ENCODE peak calls at places on chromosomes 12 and 14, in five cellular contexts. One of them, this sample, is unnamed.

GRCh38 chr12:14605401-14605989 is 37.8 kb upstream of the PLBD1 start:
- DNase-seq in testis: no peak
- DNase-seq in bronchial epithelial cell: no peak
- DNase-seq in Karpas-422: peak; percentile 54
- DNase-seq in K562: no peak
- DNase-seq in this sample: no peak

GRCh38 chr14:54108481-54109471 is 152.2 kb upstream of the BMP4 start:
- DNase-seq in testis: no peak
- DNase-seq in bronchial epithelial cell: peak; percentile 87
- DNase-seq in Karpas-422: no peak
- DNase-seq in K562: no peak
- DNase-seq in this sample: no peak

GRCh38 chr12:64459388-64460024 is 7.6 kb downstream of the TBK1 start:
- DNase-seq in testis: peak; percentile 49
- DNase-seq in bronchial epithelial cell: no peak
- DNase-seq in Karpas-422: no peak
- DNase-seq in K562: no peak
- DNase-seq in this sample: no peak

GRCh38 chr12:16359512-16360491 is 12.4 kb downstream of the MGST1 start:
- DNase-seq in testis: peak; percentile 89
- DNase-seq in bronchial epithelial cell: peak; percentile 24
- DNase-seq in Karpas-422: peak; percentile 90
- DNase-seq in K562: peak; percentile 31
- DNase-seq in this sample: peak; percentile 22

GRCh38 chr12:93376436-93377251 is 1.1 kb upstream of the NUDT4 start:
- DNase-seq in testis: no peak
- DNase-seq in bronchial epithelial cell: peak; percentile 70
- DNase-seq in Karpas-422: no peak
- DNase-seq in K562: peak; percentile 59
- DNase-seq in this sample: peak; percentile 47

GRCh38 chr12:23640754-23641153 is 308.7 kb downstream of the SOX5 start:
- DNase-seq in testis: no peak
- DNase-seq in bronchial epithelial cell: no peak
- DNase-seq in Karpas-422: no peak
- DNase-seq in K562: no peak
- DNase-seq in this sample: peak; percentile 15

GRCh38 chr14:94675036-94675435 is 62.8 kb downstream of the SERPINA3 start:
- DNase-seq in testis: peak; percentile 2
- DNase-seq in bronchial epithelial cell: no peak
- DNase-seq in Karpas-422: no peak
- DNase-seq in K562: no peak
- DNase-seq in this sample: no peak

GRCh38 chr12:75991753-75992152 is 39.8 kb downstream of the PHLDA1 start:
- DNase-seq in testis: no peak
- DNase-seq in bronchial epithelial cell: no peak
- DNase-seq in Karpas-422: peak; percentile 2
- DNase-seq in K562: no peak
- DNase-seq in this sample: no peak

GRCh38 chr14:99728981-99729451 is 44.9 kb downstream of the CYP46A1 start:
- DNase-seq in testis: no peak
- DNase-seq in bronchial epithelial cell: no peak
- DNase-seq in Karpas-422: no peak
- DNase-seq in K562: no peak
- DNase-seq in this sample: no peak

GRCh38 chr14:72558721-72559120 is 335.2 kb downstream of the DPF3 start:
- DNase-seq in testis: peak; percentile 48
- DNase-seq in bronchial epithelial cell: peak; percentile 11
- DNase-seq in Karpas-422: no peak
- DNase-seq in K562: no peak
- DNase-seq in this sample: no peak

GRCh38 chr12:1927751-1928351 is 9.4 kb upstream of the CACNA2D4 start:
- DNase-seq in testis: peak; percentile 16
- DNase-seq in bronchial epithelial cell: no peak
- DNase-seq in Karpas-422: peak; percentile 29
- DNase-seq in K562: no peak
- DNase-seq in this sample: no peak

GRCh38 chr12:52130695-52131094 is 51.2 kb downstream of the SMIM41 start:
- DNase-seq in testis: peak; percentile 16
- DNase-seq in bronchial epithelial cell: no peak
- DNase-seq in Karpas-422: no peak
- DNase-seq in K562: no peak
- DNase-seq in this sample: peak; percentile 63

GRCh38 chr12:65495233-65495632 is 216.8 kb downstream of the MSRB3 start:
- DNase-seq in testis: no peak
- DNase-seq in bronchial epithelial cell: peak; percentile 69
- DNase-seq in Karpas-422: no peak
- DNase-seq in K562: no peak
- DNase-seq in this sample: no peak

GRCh38 chr12:13376627-13377373 is 180.3 kb downstream of the EMP1 start:
- DNase-seq in testis: no peak
- DNase-seq in bronchial epithelial cell: peak; percentile 83
- DNase-seq in Karpas-422: no peak
- DNase-seq in K562: no peak
- DNase-seq in this sample: no peak

GRCh38 chr14:75196468-75196867 is 20.1 kb upstream of the TMED10 start:
- DNase-seq in testis: no peak
- DNase-seq in bronchial epithelial cell: no peak
- DNase-seq in Karpas-422: no peak
- DNase-seq in K562: no peak
- DNase-seq in this sample: no peak

GRCh38 chr12:8037046-8037663 is 4.6 kb downstream of the FOXJ2 start:
- DNase-seq in testis: no peak
- DNase-seq in bronchial epithelial cell: no peak
- DNase-seq in Karpas-422: peak; percentile 64
- DNase-seq in K562: no peak
- DNase-seq in this sample: no peak

GRCh38 chr12:8036366-8036765 is 3.9 kb downstream of the FOXJ2 start:
- DNase-seq in testis: no peak
- DNase-seq in bronchial epithelial cell: no peak
- DNase-seq in Karpas-422: no peak
- DNase-seq in K562: no peak
- DNase-seq in this sample: no peak

GRCh38 chr12:8035440-8036010 is 3.0 kb downstream of the FOXJ2 start:
- DNase-seq in testis: no peak
- DNase-seq in bronchial epithelial cell: no peak
- DNase-seq in Karpas-422: no peak
- DNase-seq in K562: no peak
- DNase-seq in this sample: no peak

GRCh38 chr12:8038659-8039114 is 6.2 kb downstream of the FOXJ2 start:
- DNase-seq in testis: peak; percentile 85
- DNase-seq in bronchial epithelial cell: peak; percentile 71
- DNase-seq in Karpas-422: no peak
- DNase-seq in K562: peak; percentile 64
- DNase-seq in this sample: peak; percentile 85

DNA sequence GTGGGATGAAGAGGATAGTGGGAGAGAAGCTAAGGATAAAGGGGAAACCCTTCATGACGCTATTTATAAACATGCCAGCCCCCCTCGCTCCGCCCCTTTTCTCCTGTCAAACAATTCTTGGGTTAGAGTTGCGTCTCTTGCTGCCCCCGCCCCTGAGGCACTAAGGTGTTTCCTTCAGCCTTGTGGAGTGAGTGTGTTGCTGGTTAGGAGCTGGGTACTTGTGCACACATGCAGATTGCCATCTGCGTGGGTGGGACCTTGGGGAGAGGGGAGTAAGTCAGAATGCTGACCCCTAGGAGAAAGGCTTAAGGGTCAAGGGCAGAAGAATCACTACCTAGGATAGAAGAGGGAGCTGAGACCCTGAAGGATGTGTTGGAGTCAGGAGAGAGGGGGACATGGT is 5.4 kb downstream of the FOXJ2 start:
- DNase-seq in testis: no peak
- DNase-seq in bronchial epithelial cell: peak; percentile 53
- DNase-seq in Karpas-422: no peak
- DNase-seq in K562: no peak
- DNase-seq in this sample: peak; percentile 38
- H3K4me3 ChIP-seq in testis: no peak overlapping the region
- H3K4me3 ChIP-seq in bronchial epithelial cell: no peak overlapping the region
- H3K4me3 ChIP-seq in Karpas-422: peak overlapping the region; percentile 56
- H3K4me3 ChIP-seq in K562: no peak overlapping the region
- H3K4me3 ChIP-seq in this sample: no peak overlapping the region

GRCh38 chr12:54002278-54002914 is 2.4 kb downstream of the HOXC9 start:
- DNase-seq in testis: no peak
- DNase-seq in bronchial epithelial cell: no peak
- DNase-seq in Karpas-422: no peak
- DNase-seq in K562: no peak
- DNase-seq in this sample: no peak

GRCh38 chr12:54003625-54004024 is 3.7 kb downstream of the HOXC9 start:
- DNase-seq in testis: no peak
- DNase-seq in bronchial epithelial cell: no peak
- DNase-seq in Karpas-422: no peak
- DNase-seq in K562: no peak
- DNase-seq in this sample: no peak

GRCh38 chr12:54004063-54004840 is 4.3 kb downstream of the HOXC9 start:
- DNase-seq in testis: no peak
- DNase-seq in bronchial epithelial cell: no peak
- DNase-seq in Karpas-422: no peak
- DNase-seq in K562: peak; percentile 60
- DNase-seq in this sample: no peak

GRCh38 chr12:54001283-54002187 is 1.6 kb downstream of the HOXC9 start:
- DNase-seq in testis: no peak
- DNase-seq in bronchial epithelial cell: no peak
- DNase-seq in Karpas-422: no peak
- DNase-seq in K562: no peak
- DNase-seq in this sample: no peak

DNA sequence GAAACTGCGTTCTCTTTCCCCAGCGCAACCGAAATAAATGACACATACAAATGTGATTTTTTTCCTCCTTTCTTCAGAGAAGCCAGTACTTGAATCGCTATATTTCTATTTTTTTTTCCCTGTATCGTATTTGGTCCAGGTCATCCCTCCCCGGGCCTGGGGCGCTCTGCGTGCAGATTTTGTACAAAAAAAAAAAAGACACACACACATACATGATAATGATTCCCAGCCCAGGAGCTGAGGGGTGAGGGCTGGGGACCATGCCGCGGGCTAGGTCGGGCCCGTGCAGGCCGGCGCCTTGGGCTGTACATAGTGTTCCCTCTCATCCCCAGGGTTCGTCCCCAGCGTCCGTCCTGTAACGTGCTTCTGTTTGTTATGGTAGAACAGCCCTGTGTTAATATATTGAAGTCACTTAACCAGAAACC is 3.0 kb downstream of the HOXC9 start:
- DNase-seq in testis: no peak
- DNase-seq in bronchial epithelial cell: no peak
- DNase-seq in Karpas-422: no peak
- DNase-seq in K562: no peak
- DNase-seq in this sample: no peak
- H3K27me3 ChIP-seq in testis: no peaks in the 10 kb centered on the region
- H3K27me3 ChIP-seq in bronchial epithelial cell: peaks cover 91% of the 10 kb centered on the region
- H3K27me3 ChIP-seq in Karpas-422: no peaks in the 10 kb centered on the region
- H3K27me3 ChIP-seq in K562: no peaks in the 10 kb centered on the region
- H3K27me3 ChIP-seq in this sample: peaks cover 100% of the 10 kb centered on the region

GRCh38 chr12:5348491-5348890 is 83.4 kb upstream of the NTF3 start:
- DNase-seq in testis: no peak
- DNase-seq in bronchial epithelial cell: peak; percentile 67
- DNase-seq in Karpas-422: no peak
- DNase-seq in K562: no peak
- DNase-seq in this sample: no peak
- H3K4me3 ChIP-seq in testis: no peak overlapping the region
- H3K4me3 ChIP-seq in bronchial epithelial cell: no peak overlapping the region
- H3K4me3 ChIP-seq in Karpas-422: no peak overlapping the region
- H3K4me3 ChIP-seq in K562: no peak overlapping the region
- H3K4me3 ChIP-seq in this sample: no peak overlapping the region

DNA sequence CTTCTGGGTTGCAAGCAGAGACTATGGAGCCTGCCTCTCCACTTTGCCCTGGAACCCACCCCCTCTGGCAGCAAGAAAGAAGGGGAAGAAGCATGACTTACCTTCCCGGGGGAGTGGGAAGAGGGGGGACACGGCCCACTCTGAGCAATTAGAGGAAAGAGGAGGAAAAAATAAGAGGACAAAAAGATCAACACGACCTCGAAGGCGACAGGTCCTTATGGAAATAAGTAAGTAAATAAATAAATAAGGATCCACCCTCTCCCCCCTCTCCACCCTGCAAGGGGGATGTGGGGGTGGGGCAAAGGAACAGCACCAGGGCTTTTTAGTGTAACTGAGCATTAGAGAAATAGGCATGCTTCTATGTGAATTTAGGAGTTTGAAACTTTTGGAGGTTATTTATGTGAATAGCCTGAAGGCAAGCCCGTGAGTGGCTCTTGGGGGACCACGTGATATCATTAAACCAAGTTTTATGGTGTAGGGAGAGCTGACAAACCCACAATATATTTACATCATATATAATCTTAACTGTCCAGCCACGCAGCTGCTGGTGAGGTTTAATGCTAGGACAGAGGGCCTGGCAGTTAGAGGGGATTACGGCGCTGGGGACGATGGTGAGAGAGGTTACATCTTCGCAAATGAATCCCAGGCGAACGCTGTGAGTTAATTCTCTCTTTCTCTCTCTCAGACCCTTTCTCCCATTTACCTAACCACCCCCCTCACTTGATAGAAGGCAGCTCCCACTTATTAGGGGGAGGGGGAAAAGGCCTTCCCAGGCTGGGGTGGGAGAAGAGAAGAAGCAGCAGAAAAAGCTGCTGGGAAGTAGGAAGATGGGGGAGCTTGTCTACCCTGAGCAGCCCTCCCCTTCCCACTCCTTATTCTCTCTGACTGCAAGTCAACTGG is 4.8 kb downstream of the HOXC5 start:
- DNase-seq in testis: no peak
- DNase-seq in bronchial epithelial cell: no peak
- DNase-seq in Karpas-422: no peak
- DNase-seq in K562: no peak
- DNase-seq in this sample: no peak
- H3K27me3 ChIP-seq in testis: no peaks in the 10 kb centered on the region
- H3K27me3 ChIP-seq in bronchial epithelial cell: peaks cover 58% of the 10 kb centered on the region
- H3K27me3 ChIP-seq in Karpas-422: no peaks in the 10 kb centered on the region
- H3K27me3 ChIP-seq in K562: peaks cover 13% of the 10 kb centered on the region
- H3K27me3 ChIP-seq in this sample: peaks cover 99% of the 10 kb centered on the region

GRCh38 chr12:45613306-45613705 is 116.2 kb upstream of the ARID2 start:
- DNase-seq in testis: no peak
- DNase-seq in bronchial epithelial cell: peak; percentile 31
- DNase-seq in Karpas-422: no peak
- DNase-seq in K562: no peak
- DNase-seq in this sample: no peak

GRCh38 chr12:45613855-45614254 is 115.7 kb upstream of the ARID2 start:
- DNase-seq in testis: no peak
- DNase-seq in bronchial epithelial cell: no peak
- DNase-seq in Karpas-422: no peak
- DNase-seq in K562: no peak
- DNase-seq in this sample: no peak

GRCh38 chr12:45611495-45611894 is 118.0 kb upstream of the ARID2 start:
- DNase-seq in testis: no peak
- DNase-seq in bronchial epithelial cell: no peak
- DNase-seq in Karpas-422: no peak
- DNase-seq in K562: no peak
- DNase-seq in this sample: no peak

GRCh38 chr12:45612044-45612794 is 117.3 kb upstream of the ARID2 start:
- DNase-seq in testis: no peak
- DNase-seq in bronchial epithelial cell: peak; percentile 54
- DNase-seq in Karpas-422: no peak
- DNase-seq in K562: no peak
- DNase-seq in this sample: no peak

DNA sequence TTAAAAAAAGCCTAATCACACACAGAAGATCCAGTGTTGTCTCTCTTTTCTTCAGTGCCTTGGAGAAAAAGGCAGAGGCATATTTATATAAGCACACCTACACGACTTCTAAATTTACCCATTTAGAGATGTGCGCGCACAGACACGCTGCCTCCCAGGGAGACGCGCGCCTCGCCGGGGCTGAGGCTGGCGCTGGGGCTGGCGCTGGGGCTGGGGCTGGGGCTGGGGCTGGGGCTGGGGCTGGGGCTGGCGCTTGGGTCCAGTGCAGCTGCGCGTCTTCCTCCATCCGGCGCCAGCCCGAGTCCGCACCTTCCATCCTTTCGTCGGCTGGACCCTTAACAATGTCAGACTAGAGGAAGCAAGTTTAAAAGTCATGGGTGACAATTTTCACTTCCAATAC is 118.4 kb upstream of the ARID2 start:
- DNase-seq in testis: peak; percentile 16
- DNase-seq in bronchial epithelial cell: no peak
- DNase-seq in Karpas-422: no peak
- DNase-seq in K562: no peak
- DNase-seq in this sample: no peak
- H3K4me3 ChIP-seq in testis: peak overlapping the region; percentile 17
- H3K4me3 ChIP-seq in bronchial epithelial cell: no peak overlapping the region
- H3K4me3 ChIP-seq in Karpas-422: no peak overlapping the region
- H3K4me3 ChIP-seq in K562: no peak overlapping the region
- H3K4me3 ChIP-seq in this sample: no peak overlapping the region